ENCODE peak calls at places on chromosomes 2 and 18, in five cellular contexts. W is choroid plexus epithelial cell, M is upper lobe of right lung, Q is MCF 10A, F is HFFc6. G is an unnamed sample.

GRCh38 chr2:215772003-215772402 is 241.3 kb downstream of the MREG start:
- DNase-seq in W (peak), M (no peak), Q (no peak), F (no peak), G (no peak)

GRCh38 chr2:129318581-129319421 is 660.7 kb upstream of the RAB6C start:
- DNase-seq in W (no peak), M (no peak), Q (no peak), F (no peak), G (no peak)

GRCh38 chr2:150023044-150023443 is 435.5 kb upstream of the MMADHC start:
- DNase-seq in W (no peak), M (no peak), Q (no peak), F (no peak), G (no peak)

GRCh38 chr2:216857131-216857550 is 2.7 kb downstream of the TNP1 start:
- DNase-seq in W (peak), M (no peak), Q (no peak), F (peak), G (no peak)

GRCh38 chr18:79394438-79395307 is 1.1 kb upstream of the NFATC1 start:
- DNase-seq in W (no peak), M (peak), Q (no peak), F (peak), G (peak)

GRCh38 chr2:3662239-3662638 is 4.2 kb downstream of the ALLC start:
- DNase-seq in W (no peak), M (peak), Q (peak), F (no peak), G (no peak)

GRCh38 chr18:41126541-41127235 is 828.3 kb upstream of the PIK3C3 start:
- DNase-seq in W (peak), M (no peak), Q (peak), F (peak), G (no peak)

GRCh38 chr2:236949089-236949935 is 136.4 kb upstream of the COPS8 start:
- DNase-seq in W (no peak), M (no peak), Q (no peak), F (no peak), G (no peak)

GRCh38 chr2:38433607-38433975 is 56.5 kb upstream of the ATL2 start:
- DNase-seq in W (no peak), M (no peak), Q (peak), F (no peak), G (no peak)

GRCh38 chr18:2522112-2522511 is 49.2 kb downstream of the METTL4 start:
- DNase-seq in W (no peak), M (no peak), Q (no peak), F (no peak), G (no peak)

GRCh38 chr2:96869824-96870630 is at the start of gene SEMA4C:
- DNase-seq in W (peak), M (peak), Q (peak), F (no peak), G (peak)

GRCh38 chr2:132793532-132793931 is 123.5 kb upstream of the LYPD1 start:
- DNase-seq in W (no peak), M (no peak), Q (no peak), F (no peak), G (no peak)

GRCh38 chr2:166239548-166239947 is 111.7 kb upstream of the SCN1A start:
- DNase-seq in W (peak), M (no peak), Q (peak), F (peak), G (no peak)

GRCh38 chr2:1591978-1592907 is 152.1 kb downstream of the PXDN start:
- DNase-seq in W (peak), M (peak), Q (peak), F (no peak), G (no peak)
- TF ChIP-seq CTCF in W (peak), M (peak), Q (no peak), F (peak), G (no peak)

GRCh38 chr2:10861765-10862164 is 49.2 kb upstream of the PDIA6 start:
- DNase-seq in W (no peak), M (no peak), Q (no peak), F (no peak), G (no peak)
- TF ChIP-seq CTCF in W (no peak), M (no peak), Q (no peak), F (no peak), G (no peak)

DNA sequence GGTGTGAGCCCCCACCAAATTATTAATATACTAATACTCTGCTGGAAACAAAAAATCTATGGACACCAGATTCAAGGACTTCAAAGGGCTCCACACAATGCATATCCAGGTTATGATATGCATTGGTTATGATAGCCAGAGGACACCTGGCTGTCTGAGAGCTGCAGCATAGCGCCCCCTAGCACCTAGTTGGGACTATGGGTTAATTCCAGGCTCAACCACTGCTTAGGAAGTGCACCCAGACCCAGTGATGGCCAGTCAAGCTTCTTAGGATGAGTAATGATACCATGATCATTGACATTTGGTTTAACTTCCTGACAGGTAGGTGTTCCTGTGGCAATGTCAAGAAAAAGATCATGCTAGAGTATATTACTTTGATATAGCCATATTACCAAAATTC is 3.8 kb upstream of the FRZB start:
- DNase-seq in W (peak), M (no peak), Q (peak), F (no peak), G (no peak)
- TF ChIP-seq CTCF in W (peak), M (peak), Q (no peak), F (peak), G (peak)

DNA sequence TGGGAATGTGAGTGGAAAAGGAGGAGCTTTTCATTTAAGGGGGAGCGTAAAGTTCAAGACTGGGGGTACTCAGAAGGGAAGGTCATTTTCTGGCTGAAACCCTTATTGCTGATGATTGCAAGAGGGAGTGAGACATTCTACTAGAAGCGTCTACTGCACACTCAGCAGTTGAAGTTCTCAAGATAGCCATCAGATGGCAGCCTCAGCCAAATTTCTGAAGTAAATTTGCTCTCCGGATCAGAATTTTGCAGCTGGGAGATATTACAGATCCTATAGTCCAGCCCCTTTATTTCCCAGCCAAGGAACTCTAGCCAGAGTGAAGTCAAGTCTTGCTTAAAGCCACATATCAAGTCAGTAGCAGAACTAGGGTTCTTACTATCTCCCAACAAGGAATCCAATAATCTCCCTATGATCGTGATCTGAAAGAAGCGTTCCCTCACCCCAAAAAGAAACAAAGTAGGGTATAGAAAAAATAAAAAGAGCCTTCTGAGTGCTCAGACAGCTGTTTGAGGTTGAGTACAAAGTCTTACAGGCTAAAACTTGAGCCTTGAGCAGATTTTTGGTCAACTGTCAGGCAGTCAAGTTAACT is 24.0 kb downstream of the RAX start:
- DNase-seq in W (peak), M (no peak), Q (peak), F (peak), G (peak)
- TF ChIP-seq CTCF in W (peak), M (peak), Q (peak), F (peak), G (peak)

GRCh38 chr18:63241317-63241712 is 78.3 kb downstream of the BCL2 start:
- DNase-seq in W (no peak), M (no peak), Q (no peak), F (no peak), G (no peak)
- TF ChIP-seq CTCF in W (no peak), M (no peak), Q (no peak), F (no peak), G (no peak)

GRCh38 chr18:67612281-67612680 is 95.8 kb upstream of the DSEL start:
- DNase-seq in W (no peak), M (no peak), Q (no peak), F (no peak), G (no peak)
- TF ChIP-seq CTCF in W (no peak), M (no peak), Q (no peak), F (no peak), G (no peak)

GRCh38 chr2:118090387-118091139 is 2.3 kb downstream of the INSIG2 start:
- DNase-seq in W (no peak), M (no peak), Q (no peak), F (no peak), G (no peak)

GRCh38 chr2:118088051-118089014 is at the start of gene INSIG2:
- DNase-seq in W (peak), M (peak), Q (peak), F (peak), G (peak)

GRCh38 chr2:118091140-118091478 is 2.8 kb downstream of the INSIG2 start:
- DNase-seq in W (peak), M (no peak), Q (no peak), F (no peak), G (no peak)

GRCh38 chr2:118086024-118086633 is 2.1 kb upstream of the INSIG2 start:
- DNase-seq in W (no peak), M (no peak), Q (no peak), F (no peak), G (no peak)

DNA sequence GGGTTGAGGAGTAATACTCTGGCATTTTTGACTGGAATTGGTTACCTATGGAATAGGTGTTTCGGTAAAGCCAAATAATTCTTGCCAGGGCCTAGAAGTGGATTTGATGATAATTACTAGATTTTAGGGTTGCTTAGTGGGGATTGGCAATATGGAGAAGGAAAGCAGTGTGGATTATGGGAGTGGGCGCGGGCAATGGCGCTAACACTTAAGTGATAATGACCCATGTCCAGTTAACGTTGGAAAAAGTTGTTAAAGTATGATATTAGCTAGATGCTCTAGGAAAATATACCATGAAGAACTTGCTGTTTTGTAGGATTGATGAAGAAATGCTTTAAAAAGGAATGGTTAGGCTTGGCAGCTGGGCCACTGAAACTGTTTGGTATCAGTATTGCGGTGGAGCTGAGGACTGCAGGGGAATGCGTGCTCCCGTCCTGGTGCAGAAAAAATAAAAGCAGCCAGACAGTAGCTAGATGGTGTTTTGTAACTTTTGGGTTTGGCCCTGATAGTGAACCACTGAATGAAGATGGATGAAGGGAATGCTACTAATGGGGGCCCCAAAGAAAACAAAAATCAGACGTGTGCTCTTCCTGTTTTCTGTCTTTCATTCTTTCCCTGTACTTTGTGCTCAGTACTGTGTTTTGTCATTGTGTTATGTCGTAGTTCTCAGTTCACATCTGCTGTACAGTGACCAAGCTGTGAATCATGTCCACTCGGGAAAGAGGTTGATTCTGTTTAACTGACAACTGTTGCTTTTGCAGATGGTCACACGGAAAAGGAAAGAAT is 937 bp downstream of the INSIG2 start:
- DNase-seq in W (peak), M (no peak), Q (peak), F (peak), G (peak)
- TF ChIP-seq CTCF in W (peak), M (peak), Q (no peak), F (peak), G (no peak)

GRCh38 chr18:52694804-52695203 is 354.8 kb downstream of the DCC start:
- DNase-seq in W (peak), M (no peak), Q (peak), F (no peak), G (peak)
- TF ChIP-seq CTCF in W (peak), M (peak), Q (no peak), F (peak), G (peak)

DNA sequence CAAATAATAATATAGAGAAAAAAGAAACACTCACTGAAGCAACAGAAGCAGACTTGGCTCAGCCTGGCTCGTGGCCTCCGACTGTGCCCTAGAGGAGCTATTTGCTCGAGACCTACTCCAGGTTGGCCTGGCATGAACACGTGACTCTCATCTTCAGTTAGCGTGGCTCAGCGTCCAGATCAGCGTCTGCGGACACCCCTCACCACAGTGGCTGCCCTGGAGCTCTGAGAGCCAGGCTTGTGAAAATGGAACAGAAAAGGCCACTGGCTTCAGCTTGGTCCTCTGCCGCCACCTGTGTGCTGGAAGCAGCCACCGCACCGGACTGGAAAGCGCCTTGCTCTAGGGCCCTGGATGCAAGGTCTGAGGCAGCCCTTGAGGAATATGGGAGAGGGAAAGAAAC is 1184.0 kb upstream of the GYPC start:
- DNase-seq in W (peak), M (no peak), Q (peak), F (no peak), G (peak)
- TF ChIP-seq CTCF in W (peak), M (no peak), Q (peak), F (peak), G (peak)